ENCODE peak calls at places on chromosome 19, in four cellular contexts. Q, N, X and M are unnamed samples. For H3K4me1, the result is how much of the 10 kb centered on the place peaks cover.

GRCh38 chr19:29644179-29644578 is 21.1 kb upstream of the PLEKHF1 start:
- DNase-seq in X (no peak), N (no peak), Q (no peak), M (no peak)

GRCh38 chr19:5547881-5548280 is 19.9 kb downstream of the TINCR start:
- DNase-seq in N (no peak), X (no peak), Q (no peak), M (no peak)

GRCh38 chr19:3963458-3964255 is 7.2 kb downstream of the DAPK3 start:
- DNase-seq in N (no peak), X (no peak), Q (no peak), M (no peak)

GRCh38 chr19:39347332-39348227 is 5.4 kb downstream of the SAMD4B start:
- DNase-seq in X (no peak), Q (no peak), N (no peak), M (no peak)

GRCh38 chr19:49891393-49891792 is 5.3 kb downstream of the IL4I1 start:
- DNase-seq in N (no peak), X (no peak), Q (no peak), M (no peak)

GRCh38 chr19:283395-283794 is 7.8 kb downstream of the PLPP2 start:
- DNase-seq in X (no peak), Q (no peak), N (peak), M (no peak)

GRCh38 chr19:2421581-2422306 is 5.6 kb downstream of the TIMM13 start:
- DNase-seq in Q (no peak), X (no peak), N (no peak), M (no peak)

GRCh38 chr19:40519352-40520322 is 52.8 kb downstream of the SPTBN4 start:
- DNase-seq in X (no peak), Q (no peak), N (no peak), M (no peak)

GRCh38 chr19:51020988-51021651 is 1.6 kb upstream of the KLK10 start:
- DNase-seq in X (no peak), Q (no peak), N (no peak), M (no peak)

GRCh38 chr19:13831560-13832056 is 36.4 kb downstream of the ZSWIM4 start:
- DNase-seq in N (no peak), X (no peak), Q (no peak), M (no peak)

GRCh38 chr19:46748325-46749109 is 2.3 kb upstream of the STRN4 start:
- DNase-seq in Q (peak), X (peak), N (no peak), M (peak)

GRCh38 chr19:15210323-15210774 is 9.6 kb upstream of the NOTCH3 start:
- DNase-seq in Q (no peak), X (no peak), N (peak), M (peak)

GRCh38 chr19:282501-282900 is 8.7 kb downstream of the PLPP2 start:
- DNase-seq in N (peak), Q (no peak), X (no peak), M (no peak)

GRCh38 chr19:1269478-1270167 is 491 bp downstream of the CIRBP start:
- DNase-seq in X (peak), Q (peak), N (peak), M (peak)

GRCh38 chr19:32018014-32018413 is 327.4 kb upstream of the ZNF507 start:
- DNase-seq in N (no peak), Q (no peak), X (peak), M (no peak)

GRCh38 chr19:30784850-30785459 is 412.8 kb downstream of the ZNF536 start:
- DNase-seq in Q (peak), N (no peak), X (peak), M (peak)

GRCh38 chr19:51136333-51136732 is 5.8 kb upstream of the SIGLEC7 start:
- DNase-seq in Q (no peak), N (peak), X (no peak), M (no peak)

GRCh38 chr19:3669134-3669436 is 31.2 kb downstream of the PIP5K1C start:
- DNase-seq in Q (no peak), X (no peak), N (no peak), M (no peak)

GRCh38 chr19:2253106-2254051 is 2.8 kb downstream of the JSRP1 start:
- DNase-seq in X (no peak), Q (peak), N (no peak), M (no peak)

GRCh38 chr19:5805465-5806132 is 732 bp downstream of the NRTN start:
- DNase-seq in N (no peak), X (no peak), Q (peak), M (peak)

GRCh38 chr19:54297759-54298305 is 15.1 kb downstream of the LILRA5 start:
- DNase-seq in N (no peak), Q (no peak), X (no peak), M (no peak)

GRCh38 chr19:1237754-1238372 is at the start of gene CBARP:
- DNase-seq in N (no peak), Q (no peak), X (no peak), M (no peak)

GRCh38 chr19:16613841-16614240 is 14.2 kb downstream of the MED26 start:
- DNase-seq in N (no peak), X (no peak), Q (no peak), M (no peak)

GRCh38 chr19:29643361-29643935 is 21.8 kb upstream of the PLEKHF1 start:
- DNase-seq in N (no peak), Q (no peak), X (no peak), M (peak)

GRCh38 chr19:41816761-41817160 is 20.4 kb downstream of the CEACAM3 start:
- DNase-seq in N (no peak), Q (no peak), X (no peak), M (no peak)

GRCh38 chr19:11494634-11495285 is 10.9 kb downstream of the ZNF653 start:
- DNase-seq in X (no peak), N (no peak), Q (no peak), M (no peak)

GRCh38 chr19:11495885-11496284 is 9.8 kb downstream of the ZNF653 start:
- DNase-seq in Q (no peak), X (no peak), N (no peak), M (no peak)

GRCh38 chr19:11495481-11495880 is 10.2 kb downstream of the ZNF653 start:
- DNase-seq in N (no peak), X (no peak), Q (no peak), M (no peak)

GRCh38 chr19:11499327-11499726 is 6.3 kb downstream of the ZNF653 start:
- DNase-seq in Q (no peak), N (no peak), X (no peak), M (no peak)

GRCh38 chr19:11496391-11497163 is 9.1 kb downstream of the ZNF653 start:
- DNase-seq in X (peak), Q (peak), N (peak), M (peak)
- TF ChIP-seq CTCF in X (peak), Q (peak), N (peak), M (peak)

GRCh38 chr19:52191374-52191773 is 1.5 kb downstream of the PPP2R1A start:
- DNase-seq in X (no peak), Q (no peak), N (no peak), M (no peak)
- H3K27ac ChIP-seq in X (peak), Q (no peak), N (peak), M (no peak)

DNA sequence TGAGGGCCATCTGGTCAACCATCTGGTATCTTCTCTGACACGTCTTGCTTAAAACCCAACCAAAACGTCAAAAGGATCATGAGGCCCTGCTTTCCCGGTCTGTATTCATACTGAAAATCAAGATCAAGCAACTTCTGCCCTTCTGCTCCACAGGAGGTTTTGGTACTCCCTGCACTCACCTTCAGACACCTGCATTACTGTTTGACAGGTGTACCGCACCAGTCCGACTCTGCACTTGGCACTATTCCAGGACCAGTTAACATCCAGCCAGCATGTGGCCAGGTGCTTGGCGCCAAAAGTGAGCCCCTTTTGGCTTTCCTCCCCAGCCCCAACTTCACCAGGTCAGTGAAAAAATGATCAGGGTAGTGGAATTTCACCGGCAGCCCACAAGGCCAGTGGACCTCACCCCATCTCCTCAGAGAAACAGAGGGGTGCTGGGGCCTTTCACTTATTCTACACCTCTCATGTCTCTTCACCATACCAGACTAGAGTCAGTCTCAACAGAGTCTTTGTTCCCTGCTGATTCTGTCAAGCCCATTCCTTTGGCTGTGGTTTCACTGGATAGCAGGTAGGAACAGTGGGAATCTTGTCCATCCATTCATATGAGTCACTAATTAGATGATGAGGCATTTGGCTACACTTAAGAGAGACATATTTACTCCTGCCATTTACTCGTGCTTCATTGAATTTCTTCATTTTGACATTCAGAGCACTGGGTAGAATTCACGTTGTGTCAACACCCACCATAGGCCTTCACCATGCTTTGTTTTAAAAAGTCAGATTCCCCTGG is 85.3 kb downstream of the ZNF726 start:
- DNase-seq in X (no peak), Q (no peak), N (no peak), M (no peak)
- H3K4me1 ChIP-seq in X (under half), Q (under half), N (under half), M (under half)

DNA sequence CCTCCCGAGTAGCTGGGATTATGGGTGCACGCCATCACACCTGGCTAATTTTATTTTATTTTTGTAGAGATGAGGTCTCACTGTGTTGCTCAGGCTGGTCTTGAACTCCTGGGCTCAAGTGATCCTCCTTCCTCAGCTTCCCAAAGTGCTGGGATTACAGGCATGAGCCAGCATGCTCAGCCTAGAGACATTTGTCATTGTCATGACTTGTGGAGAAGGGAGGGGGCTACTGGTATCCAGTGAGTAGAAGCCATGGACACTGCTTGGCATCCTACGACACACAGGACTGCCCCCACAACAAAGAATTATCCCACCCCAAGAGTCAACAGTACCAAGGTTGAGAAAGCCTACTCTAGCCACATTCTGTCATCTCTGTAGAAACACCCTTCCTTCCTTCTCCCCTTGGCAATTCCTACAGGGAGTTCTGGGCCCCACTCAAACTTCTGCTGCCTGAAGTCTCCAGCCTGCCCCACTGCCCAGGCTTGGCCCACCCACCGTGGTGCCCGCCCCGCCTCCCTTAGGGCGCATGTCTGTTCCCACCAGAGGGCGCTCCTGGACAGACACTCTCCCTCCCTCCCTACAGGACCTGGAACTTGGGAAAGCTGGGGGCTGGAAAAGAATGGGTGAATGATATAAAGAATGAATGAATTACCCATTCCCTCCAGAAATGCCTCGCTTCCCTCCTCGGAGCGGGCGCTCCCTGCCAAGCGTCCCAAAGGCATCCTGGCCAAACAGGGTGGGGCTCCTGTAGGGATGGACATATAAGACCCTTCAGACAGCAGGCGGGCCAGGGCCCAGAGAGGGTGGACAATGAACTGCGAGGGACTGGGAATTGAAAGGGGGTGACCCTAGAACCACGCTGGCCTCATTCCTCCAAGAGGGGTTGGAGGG is 5.5 kb upstream of the EMP3 start:
- DNase-seq in Q (peak), N (peak), X (peak), M (peak)
- TF ChIP-seq CTCF in Q (peak), N (peak), X (peak), M (peak)

DNA sequence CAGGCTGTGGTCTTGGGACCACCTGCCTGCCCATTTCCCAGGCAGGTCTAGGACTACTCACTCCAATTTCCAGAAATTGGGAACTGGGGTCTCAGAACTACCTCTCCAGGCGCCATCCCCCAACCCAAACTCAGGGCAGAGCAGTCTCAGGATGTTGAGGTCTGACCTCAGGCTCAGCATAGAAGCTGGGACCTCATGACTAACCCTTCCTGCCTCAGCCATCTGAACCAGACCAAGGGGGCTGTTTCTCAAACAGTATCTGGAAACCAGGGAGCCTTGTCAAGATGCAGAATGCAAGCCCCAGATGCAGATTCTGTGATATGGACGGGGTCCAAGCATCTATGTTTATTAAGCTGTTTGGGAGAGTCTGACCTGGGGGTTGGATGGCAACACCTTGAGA is 1.3 kb downstream of the FBXW9 start:
- DNase-seq in N (no peak), Q (no peak), X (no peak), M (no peak)
- H3K27ac ChIP-seq in N (no peak), Q (no peak), X (no peak), M (no peak)

GRCh38 chr19:58386576-58387337 is at the start of gene RPS5:
- DNase-seq in X (peak), Q (peak), N (peak), M (peak)
- H3K4me1 ChIP-seq in X (under half), Q (under half), N (under half), M (under half)

GRCh38 chr19:8373867-8374813 is 10.2 kb downstream of the ANGPTL4 start:
- DNase-seq in Q (no peak), X (peak), N (no peak), M (peak)
- TF ChIP-seq CTCF in Q (no peak), X (no peak), N (no peak), M (no peak)

DNA sequence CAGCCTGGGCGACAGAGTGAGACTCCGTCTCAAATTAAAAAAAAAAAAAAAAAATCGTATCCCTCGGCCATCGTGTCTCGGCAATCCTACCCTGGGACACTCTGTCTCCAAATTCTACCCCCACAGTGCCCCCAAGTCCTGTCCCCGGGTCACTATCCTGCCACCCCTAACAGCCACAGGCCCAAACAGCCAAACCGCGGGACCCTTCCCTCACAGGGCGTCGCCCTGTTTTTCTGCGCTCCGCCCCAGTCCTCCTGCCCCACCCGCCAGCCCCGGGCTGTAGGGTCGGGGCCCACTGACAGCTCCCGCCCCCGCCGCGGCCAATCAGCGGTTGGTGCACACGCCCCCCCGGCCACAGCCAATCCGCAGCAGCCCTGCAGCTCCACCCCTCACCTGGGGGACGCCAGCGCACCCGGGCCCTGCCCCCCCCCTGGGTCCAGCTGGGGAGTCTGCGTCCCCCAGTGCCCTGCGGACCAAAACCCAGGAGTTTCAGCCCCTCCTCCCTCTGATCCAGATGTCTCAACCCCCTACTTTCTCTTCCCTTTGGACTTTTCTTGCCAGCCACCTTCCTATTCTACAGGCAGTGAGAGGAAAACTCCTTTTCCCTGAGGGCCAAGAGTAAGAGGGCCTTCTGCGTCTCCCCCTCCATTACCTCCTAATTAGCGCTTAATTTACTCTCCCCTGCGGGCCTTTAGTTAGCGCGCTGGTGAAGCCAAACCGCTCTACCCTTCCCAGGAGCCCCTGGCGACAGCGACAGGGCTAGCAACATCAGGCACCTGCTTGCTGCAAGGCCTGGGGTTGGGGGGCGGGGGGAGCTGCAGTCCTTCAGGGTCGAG is 1.5 kb upstream of the BCAT2 start:
- DNase-seq in N (peak), X (peak), Q (peak), M (peak)
- H3K27ac ChIP-seq in N (peak), X (peak), Q (no peak), M (peak)

DNA sequence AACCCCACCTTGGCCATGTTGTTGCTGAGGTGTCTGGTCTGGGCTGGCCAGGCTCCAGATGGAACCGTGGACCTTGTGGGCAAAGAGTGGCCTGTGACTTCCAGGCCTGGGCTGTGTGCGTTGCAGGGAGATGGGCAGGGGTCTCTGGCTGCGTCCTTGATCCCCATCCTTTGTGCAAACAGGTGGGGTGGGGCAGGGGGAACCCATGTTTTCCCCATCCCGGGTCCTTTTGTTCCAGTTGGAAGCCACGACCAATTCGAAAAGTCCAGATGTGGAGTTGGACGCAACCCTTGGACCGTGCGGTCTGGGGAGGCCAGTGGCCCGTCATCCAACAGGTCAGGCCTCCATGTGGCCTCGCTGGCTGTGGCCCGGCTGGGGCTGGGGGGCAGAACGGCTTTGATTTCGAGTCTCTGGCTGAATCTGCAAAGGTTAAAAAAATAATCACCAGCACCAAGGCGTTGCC is 13.1 kb upstream of the COMP start:
- DNase-seq in X (no peak), Q (no peak), N (peak), M (no peak)
- H3K4me1 ChIP-seq in X (under half), Q (under half), N (under half), M (under half)